ENCODE peak calls at places on chromosome 12, in five cellular contexts. One of them, this sample, is unnamed.

GRCh38 chr12:81949721-81950120 is 190.6 kb upstream of the PPFIA2 start:
- DNase-seq in HuH-7.5: no peak
- DNase-seq in mucosa of gallbladder: no peak
- DNase-seq in COR-L47: no peak
- DNase-seq in activated naive CD4-positive, alpha-beta T cell treated with anti-CD3 and anti-CD28 coated beads, Interleukin-2, amount 10 ng/mL, durations not matched to agents 7 days and 5 days: no peak
- DNase-seq in this sample: no peak

GRCh38 chr12:46722737-46723136 is 103.1 kb downstream of the SLC38A4 start:
- DNase-seq in HuH-7.5: no peak
- DNase-seq in COR-L47: no peak
- DNase-seq in activated naive CD4-positive, alpha-beta T cell treated with anti-CD3 and anti-CD28 coated beads, Interleukin-2, amount 10 ng/mL, durations not matched to agents 7 days and 5 days: no peak
- DNase-seq in mucosa of gallbladder: no peak
- DNase-seq in this sample: no peak

GRCh38 chr12:104219361-104219892 is 3.8 kb downstream of the TXNRD1 start:
- DNase-seq in COR-L47: peak
- DNase-seq in mucosa of gallbladder: peak
- DNase-seq in HuH-7.5: no peak
- DNase-seq in activated naive CD4-positive, alpha-beta T cell treated with anti-CD3 and anti-CD28 coated beads, Interleukin-2, amount 10 ng/mL, durations not matched to agents 7 days and 5 days: no peak
- DNase-seq in this sample: no peak

GRCh38 chr12:88553941-88554658 is 26.2 kb downstream of the KITLG start:
- DNase-seq in mucosa of gallbladder: no peak
- DNase-seq in COR-L47: peak
- DNase-seq in activated naive CD4-positive, alpha-beta T cell treated with anti-CD3 and anti-CD28 coated beads, Interleukin-2, amount 10 ng/mL, durations not matched to agents 7 days and 5 days: no peak
- DNase-seq in HuH-7.5: no peak
- DNase-seq in this sample: no peak

GRCh38 chr12:2119266-2119665 is 66.5 kb downstream of the CACNA1C start:
- DNase-seq in mucosa of gallbladder: no peak
- DNase-seq in activated naive CD4-positive, alpha-beta T cell treated with anti-CD3 and anti-CD28 coated beads, Interleukin-2, amount 10 ng/mL, durations not matched to agents 7 days and 5 days: no peak
- DNase-seq in COR-L47: no peak
- DNase-seq in HuH-7.5: no peak
- DNase-seq in this sample: no peak

GRCh38 chr12:101891462-101891971 is 14.1 kb downstream of the DRAM1 start:
- DNase-seq in COR-L47: no peak
- DNase-seq in mucosa of gallbladder: no peak
- DNase-seq in HuH-7.5: peak
- DNase-seq in activated naive CD4-positive, alpha-beta T cell treated with anti-CD3 and anti-CD28 coated beads, Interleukin-2, amount 10 ng/mL, durations not matched to agents 7 days and 5 days: no peak
- DNase-seq in this sample: peak

GRCh38 chr12:90502070-90502469 is 452.9 kb downstream of the CCER1 start:
- DNase-seq in COR-L47: no peak
- DNase-seq in mucosa of gallbladder: no peak
- DNase-seq in activated naive CD4-positive, alpha-beta T cell treated with anti-CD3 and anti-CD28 coated beads, Interleukin-2, amount 10 ng/mL, durations not matched to agents 7 days and 5 days: no peak
- DNase-seq in HuH-7.5: no peak
- DNase-seq in this sample: no peak

GRCh38 chr12:22477166-22477893 is 67.0 kb downstream of the C2CD5 start:
- DNase-seq in mucosa of gallbladder: no peak
- DNase-seq in activated naive CD4-positive, alpha-beta T cell treated with anti-CD3 and anti-CD28 coated beads, Interleukin-2, amount 10 ng/mL, durations not matched to agents 7 days and 5 days: no peak
- DNase-seq in HuH-7.5: no peak
- DNase-seq in COR-L47: no peak
- DNase-seq in this sample: no peak

GRCh38 chr12:108832730-108833354 is 24.5 kb downstream of the SSH1 start:
- DNase-seq in mucosa of gallbladder: no peak
- DNase-seq in activated naive CD4-positive, alpha-beta T cell treated with anti-CD3 and anti-CD28 coated beads, Interleukin-2, amount 10 ng/mL, durations not matched to agents 7 days and 5 days: no peak
- DNase-seq in HuH-7.5: no peak
- DNase-seq in COR-L47: no peak
- DNase-seq in this sample: no peak

GRCh38 chr12:105352940-105353635 is 22.6 kb downstream of the C12orf75 start:
- DNase-seq in activated naive CD4-positive, alpha-beta T cell treated with anti-CD3 and anti-CD28 coated beads, Interleukin-2, amount 10 ng/mL, durations not matched to agents 7 days and 5 days: no peak
- DNase-seq in mucosa of gallbladder: peak
- DNase-seq in COR-L47: peak
- DNase-seq in HuH-7.5: no peak
- DNase-seq in this sample: peak

GRCh38 chr12:111271674-111272418 is 97.0 kb downstream of the PHETA1 start:
- DNase-seq in activated naive CD4-positive, alpha-beta T cell treated with anti-CD3 and anti-CD28 coated beads, Interleukin-2, amount 10 ng/mL, durations not matched to agents 7 days and 5 days: no peak
- DNase-seq in COR-L47: no peak
- DNase-seq in HuH-7.5: no peak
- DNase-seq in mucosa of gallbladder: no peak
- DNase-seq in this sample: no peak

GRCh38 chr12:123095074-123095694 is 55.7 kb downstream of the PITPNM2 start:
- DNase-seq in HuH-7.5: no peak
- DNase-seq in COR-L47: no peak
- DNase-seq in activated naive CD4-positive, alpha-beta T cell treated with anti-CD3 and anti-CD28 coated beads, Interleukin-2, amount 10 ng/mL, durations not matched to agents 7 days and 5 days: no peak
- DNase-seq in mucosa of gallbladder: no peak
- DNase-seq in this sample: no peak